ENCODE peak calls at places on chromosome 7, in nine cellular contexts. F is RWPE1, W is AG10803, O is GM10248, M is astrocyte of the spinal cord, Z is GM20000, I is nephron progenitor cell, C is MM.1S, N is AG04450. S is an unnamed sample.

GRCh38 chr7:1853619-1854520 is 183.8 kb downstream of the ELFN1 start:
- DNase-seq in F (no peak), W (no peak), O (no peak), M (no peak), Z (no peak), I (peak), C (no peak), N (no peak), S (peak)

GRCh38 chr7:65251851-65252620 is 121.6 kb upstream of the ZNF92 start:
- DNase-seq in F (peak), W (no peak), O (no peak), M (peak), Z (peak), I (peak), C (no peak), N (no peak), S (peak)

GRCh38 chr7:128178611-128179010 is 62.5 kb upstream of the LEP start:
- DNase-seq in F (no peak), W (no peak), O (no peak), M (no peak), Z (no peak), I (no peak), C (no peak), N (no peak), S (no peak)

GRCh38 chr7:134662166-134662870 is 15.7 kb downstream of the BPGM start:
- DNase-seq in F (no peak), W (no peak), O (no peak), M (peak), Z (no peak), I (no peak), C (no peak), N (no peak), S (no peak)

GRCh38 chr7:20959281-20959680 is 172.6 kb upstream of the SP8 start:
- DNase-seq in F (peak), W (no peak), O (no peak), M (no peak), Z (no peak), I (no peak), C (no peak), N (no peak), S (no peak)

GRCh38 chr7:1227814-1228534 is 4.7 kb upstream of the UNCX start:
- DNase-seq in F (no peak), W (no peak), O (no peak), M (no peak), Z (no peak), I (peak), C (no peak), N (no peak), S (no peak)

GRCh38 chr7:17090751-17091150 is 207.7 kb upstream of the AHR start:
- DNase-seq in F (peak), W (peak), O (no peak), M (peak), Z (no peak), I (no peak), C (no peak), N (peak), S (no peak)

GRCh38 chr7:24812313-24812945 is 55.2 kb upstream of the GSDME start:
- DNase-seq in F (peak), W (peak), O (peak), M (peak), Z (peak), I (peak), C (peak), N (no peak), S (peak)

GRCh38 chr7:82481499-82482097 is 38.0 kb upstream of the CACNA2D1 start:
- DNase-seq in F (peak), W (peak), O (peak), M (peak), Z (peak), I (no peak), C (peak), N (no peak), S (no peak)

GRCh38 chr7:20798694-20799121 is 12.0 kb upstream of the SP8 start:
- DNase-seq in F (no peak), W (no peak), O (no peak), M (no peak), Z (no peak), I (no peak), C (peak), N (no peak), S (no peak)

GRCh38 chr7:94421711-94422110 is 27.0 kb downstream of the COL1A2 start:
- DNase-seq in F (no peak), W (peak), O (no peak), M (peak), Z (no peak), I (no peak), C (no peak), N (no peak), S (no peak)

GRCh38 chr7:143238289-143238995 is 16.6 kb downstream of the TAS2R40 start:
- DNase-seq in F (no peak), W (no peak), O (no peak), M (no peak), Z (no peak), I (no peak), C (no peak), N (no peak), S (no peak)

GRCh38 chr7:2000801-2001321 is 231.9 kb downstream of the MAD1L1 start:
- DNase-seq in F (no peak), W (no peak), O (no peak), M (no peak), Z (no peak), I (no peak), C (no peak), N (no peak), S (no peak)

GRCh38 chr7:96233528-96234154 is 88.3 kb downstream of the SLC25A13 start:
- DNase-seq in F (no peak), W (no peak), O (no peak), M (no peak), Z (no peak), I (no peak), C (no peak), N (no peak), S (no peak)

GRCh38 chr7:91082854-91083495 is 181.3 kb upstream of the FZD1 start:
- DNase-seq in F (peak), W (peak), O (peak), M (peak), Z (peak), I (no peak), C (peak), N (no peak), S (no peak)

GRCh38 chr7:3301831-3302618 is 973 bp downstream of the SDK1 start:
- DNase-seq in F (peak), W (no peak), O (no peak), M (peak), Z (peak), I (peak), C (no peak), N (no peak), S (peak)

GRCh38 chr7:74418076-74418475 is 35.6 kb upstream of the GTF2IRD1 start:
- DNase-seq in F (no peak), W (no peak), O (no peak), M (no peak), Z (no peak), I (no peak), C (no peak), N (no peak), S (no peak)

GRCh38 chr7:31883761-31884164 is 186.4 kb downstream of the PDE1C start:
- DNase-seq in F (peak), W (peak), O (peak), M (peak), Z (peak), I (no peak), C (peak), N (no peak), S (no peak)

GRCh38 chr7:130278892-130279690 is 12.4 kb downstream of the CPA2 start:
- DNase-seq in F (no peak), W (peak), O (no peak), M (peak), Z (no peak), I (no peak), C (no peak), N (peak), S (no peak)

GRCh38 chr7:135745702-135746312 is 2.8 kb downstream of the FAM180A start:
- DNase-seq in F (peak), W (peak), O (no peak), M (peak), Z (no peak), I (no peak), C (no peak), N (peak), S (no peak)

GRCh38 chr7:81210092-81211064 is 291.5 kb upstream of the SEMA3C start:
- DNase-seq in F (no peak), W (peak), O (no peak), M (peak), Z (no peak), I (no peak), C (no peak), N (no peak), S (no peak)

GRCh38 chr7:2805213-2806003 is 38.7 kb downstream of the GNA12 start:
- DNase-seq in F (no peak), W (no peak), O (no peak), M (no peak), Z (no peak), I (no peak), C (no peak), N (no peak), S (no peak)

GRCh38 chr7:42945821-42946615 is 13.8 kb downstream of the MRPL32 start:
- DNase-seq in F (no peak), W (no peak), O (peak), M (no peak), Z (no peak), I (no peak), C (peak), N (no peak), S (no peak)

GRCh38 chr7:33212144-33212543 is 82.8 kb downstream of the BBS9 start:
- DNase-seq in F (no peak), W (no peak), O (no peak), M (no peak), Z (no peak), I (no peak), C (no peak), N (no peak), S (no peak)

GRCh38 chr7:30284298-30285066 is at the start of gene ZNRF2:
- DNase-seq in F (peak), W (peak), O (peak), M (peak), Z (peak), I (peak), C (peak), N (peak), S (peak)
- TF ChIP-seq CTCF in F (peak), W (peak), O (peak), M (peak), Z (peak), I (no peak), C (peak), N (peak), S (peak)

GRCh38 chr7:47807756-47808155 is 140.5 kb downstream of the PKD1L1 start:
- DNase-seq in F (no peak), W (no peak), O (no peak), M (no peak), Z (peak), I (no peak), C (no peak), N (no peak), S (no peak)
- TF ChIP-seq CTCF in F (no peak), W (no peak), O (no peak), M (no peak), Z (no peak), I (no peak), C (peak), N (no peak), S (peak)

DNA sequence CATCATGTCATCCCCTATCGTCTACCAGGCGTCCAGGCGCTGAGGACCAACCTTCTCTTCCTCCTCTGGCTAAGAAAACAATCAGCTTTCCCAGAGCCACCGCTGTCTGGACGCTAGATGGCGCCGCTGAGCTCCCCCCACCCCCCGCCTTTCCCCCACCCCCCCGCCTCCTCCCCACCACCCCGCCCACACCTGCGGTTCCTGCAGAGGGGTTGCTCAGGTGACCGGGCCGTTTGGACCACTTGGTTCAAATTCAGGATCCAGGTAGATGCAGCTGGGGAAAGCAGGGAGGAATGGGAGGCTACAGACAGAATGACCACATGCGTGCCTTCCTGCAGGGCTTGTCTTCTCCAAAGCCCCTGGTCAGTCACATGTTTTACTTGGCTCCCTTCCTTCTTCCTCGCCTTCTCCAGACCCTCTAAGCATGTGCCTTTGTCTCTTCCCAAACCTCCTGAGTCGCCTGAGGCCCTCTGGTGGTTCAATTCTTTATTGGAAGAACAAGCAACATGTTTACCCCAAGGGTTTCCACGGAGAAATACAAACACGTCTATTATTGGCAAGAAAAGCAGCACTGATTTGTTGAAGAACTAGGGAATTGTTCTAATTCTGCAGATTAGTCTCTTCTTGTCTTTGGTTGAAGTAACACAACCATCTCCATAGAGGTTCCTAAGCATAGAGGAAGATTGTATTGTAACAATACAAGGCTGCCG is 24.7 kb downstream of the AOC1 start:
- DNase-seq in F (peak), W (peak), O (peak), M (peak), Z (peak), I (peak), C (peak), N (peak), S (peak)
- TF ChIP-seq CTCF in F (peak), W (peak), O (peak), M (peak), Z (peak), I (peak), C (peak), N (peak), S (peak)

DNA sequence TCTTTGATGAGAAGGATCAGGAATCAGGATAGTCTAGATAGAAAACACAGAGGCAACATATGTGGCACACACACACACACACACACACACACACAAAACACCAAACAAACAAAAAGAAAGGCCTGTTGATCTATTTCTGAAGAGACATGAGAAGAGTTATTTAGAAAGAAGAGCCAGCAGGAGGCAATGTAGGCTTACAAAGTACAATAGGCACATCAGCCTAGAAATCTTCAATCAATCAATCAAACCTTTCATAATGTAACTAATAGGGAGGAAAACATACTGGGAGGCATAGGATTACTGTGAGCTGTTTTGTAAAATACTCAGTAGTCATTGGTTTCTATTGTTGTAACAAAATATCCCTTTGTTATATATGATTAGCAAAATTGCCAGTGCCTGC is 47.3 kb upstream of the TES start:
- DNase-seq in F (no peak), W (no peak), O (no peak), M (no peak), Z (no peak), I (no peak), C (no peak), N (no peak), S (no peak)
- TF ChIP-seq CTCF in F (no peak), W (no peak), O (peak), M (no peak), Z (no peak), I (no peak), C (peak), N (peak), S (no peak)

S was measured in progenitor cell of endocrine pancreas.